ENCODE peak calls at places on chromosomes 2 and 18, in nine cellular contexts. B, I, E, X, U, M, R, V and A are unnamed samples.

GRCh38 chr2:46984642-46985476 is 69.3 kb upstream of the MCFD2 start:
- DNase-seq in U (peak), X (no peak), R (peak), M (peak), V (peak), B (no peak), E (peak), I (peak), A (no peak)

GRCh38 chr2:144553379-144553778 is 33.5 kb upstream of the ZEB2 start:
- DNase-seq in R (no peak), E (peak), U (no peak), V (no peak), M (no peak), X (no peak), B (no peak), I (no peak), A (no peak)

GRCh38 chr18:25650201-25650941 is 298.4 kb upstream of the ZNF521 start:
- DNase-seq in U (no peak), B (no peak), E (peak), X (no peak), M (no peak), V (no peak), R (no peak), I (no peak), A (no peak)

GRCh38 chr2:69139778-69140177 is 126.8 kb downstream of the ANTXR1 start:
- DNase-seq in E (no peak), U (no peak), B (no peak), M (no peak), R (no peak), X (no peak), V (no peak), I (no peak), A (no peak)

GRCh38 chr2:9824441-9824840 is 18.8 kb upstream of the TAF1B start:
- DNase-seq in I (no peak), V (no peak), U (no peak), M (no peak), X (no peak), B (no peak), E (no peak), R (no peak), A (no peak)

GRCh38 chr2:105576440-105577241 is 168.1 kb upstream of the NCK2 start:
- DNase-seq in U (no peak), V (no peak), X (no peak), B (peak), R (no peak), I (no peak), M (no peak), E (peak), A (peak)

GRCh38 chr2:241399941-241400922 is 44.1 kb downstream of the FARP2 start:
- DNase-seq in R (no peak), B (no peak), E (no peak), X (no peak), I (no peak), U (no peak), V (no peak), M (no peak), A (no peak)

GRCh38 chr2:220660277-220661155 is 911.6 kb downstream of the EPHA4 start:
- DNase-seq in B (no peak), I (no peak), U (no peak), R (no peak), E (no peak), X (no peak), V (no peak), M (no peak), A (no peak)

GRCh38 chr2:71813801-71814470 is 333.7 kb downstream of the CYP26B1 start:
- DNase-seq in X (no peak), U (no peak), E (no peak), I (no peak), M (no peak), B (no peak), R (no peak), V (no peak), A (no peak)

GRCh38 chr2:106894545-106894944 is 8.6 kb upstream of the ST6GAL2 start:
- DNase-seq in I (no peak), R (no peak), M (no peak), X (no peak), E (no peak), U (no peak), B (no peak), V (no peak), A (no peak)

GRCh38 chr2:233020454-233020853 is 7.4 kb upstream of the NGEF start:
- DNase-seq in V (no peak), M (no peak), B (no peak), I (no peak), U (no peak), E (no peak), X (no peak), R (no peak), A (no peak)

GRCh38 chr2:62197017-62197586 is 1.2 kb downstream of the B3GNT2 start:
- DNase-seq in I (peak), M (no peak), V (peak), B (peak), X (no peak), R (peak), U (no peak), E (no peak), A (no peak)